ENCODE peak calls at places on chromosomes 3 and 15, in ten cellular contexts. N, H, J, E, V, Y, U, G, C and M are unnamed samples.

GRCh38 chr15:29675791-29676301 is 146.4 kb downstream of the TJP1 start:
- DNase-seq in N (no peak), H (no peak), J (no peak), E (no peak), V (no peak), Y (no peak), U (no peak), G (no peak), C (no peak), M (no peak)

GRCh38 chr15:99345242-99345641 is 94.0 kb downstream of the LRRC28 start:
- DNase-seq in N (no peak), H (no peak), J (no peak), E (no peak), V (no peak), Y (no peak), U (no peak), G (no peak), C (no peak), M (no peak)

GRCh38 chr15:43775411-43775965 is 1.3 kb downstream of the ELL3 start:
- DNase-seq in N (peak), H (peak), J (peak), E (peak), V (peak), Y (no peak), U (peak), G (peak), C (peak), M (peak)

GRCh38 chr15:65583701-65584100 is 27.2 kb downstream of the INTS14 start:
- DNase-seq in N (peak), H (no peak), J (peak), E (no peak), V (no peak), Y (no peak), U (no peak), G (peak), C (no peak), M (no peak)

GRCh38 chr15:101151286-101151685 is 100.6 kb downstream of the CHSY1 start:
- DNase-seq in N (no peak), H (no peak), J (no peak), E (peak), V (no peak), Y (no peak), U (no peak), G (no peak), C (no peak), M (no peak)

GRCh38 chr3:139339219-139339906 is 4.5 kb upstream of the MRPS22 start:
- DNase-seq in N (no peak), H (no peak), J (no peak), E (no peak), V (peak), Y (no peak), U (no peak), G (no peak), C (no peak), M (peak)

GRCh38 chr3:49339593-49339946 is 283 bp downstream of the USP4 start:
- DNase-seq in N (no peak), H (peak), J (peak), E (no peak), V (no peak), Y (peak), U (peak), G (no peak), C (no peak), M (no peak)

GRCh38 chr15:75640483-75641175 is 605 bp upstream of the IMP3 start:
- DNase-seq in N (peak), H (peak), J (peak), E (no peak), V (peak), Y (peak), U (peak), G (peak), C (peak), M (peak)

GRCh38 chr3:127915115-127915936 is at the start of gene KBTBD12:
- DNase-seq in N (no peak), H (peak), J (no peak), E (no peak), V (no peak), Y (peak), U (no peak), G (no peak), C (peak), M (no peak)

GRCh38 chr3:127911421-127911931 is 3.6 kb upstream of the KBTBD12 start:
- DNase-seq in N (peak), H (no peak), J (peak), E (no peak), V (peak), Y (no peak), U (no peak), G (no peak), C (no peak), M (no peak)

GRCh38 chr3:127915937-127916480 is 977 bp downstream of the KBTBD12 start:
- DNase-seq in N (no peak), H (no peak), J (no peak), E (no peak), V (no peak), Y (no peak), U (no peak), G (no peak), C (no peak), M (peak)

GRCh38 chr3:127909646-127910045 is 5.4 kb upstream of the KBTBD12 start:
- DNase-seq in N (no peak), H (no peak), J (no peak), E (no peak), V (no peak), Y (no peak), U (no peak), G (no peak), C (no peak), M (no peak)

GRCh38 chr3:127914584-127914983 is 448 bp upstream of the KBTBD12 start:
- DNase-seq in N (no peak), H (no peak), J (no peak), E (no peak), V (peak), Y (no peak), U (no peak), G (no peak), C (no peak), M (no peak)
- H3K4me3 ChIP-seq in N (peak), H (peak), J (no peak), E (peak), V (peak), Y (peak), U (no peak), G (peak), C (peak), M (peak)

GRCh38 chr15:73951044-73951561 is 24.8 kb downstream of the LOXL1 start:
- DNase-seq in N (peak), H (peak), J (peak), E (peak), V (peak), Y (peak), U (peak), G (peak), C (peak), M (peak)
- TF ChIP-seq CTCF in N (peak), H (peak), J (peak), E (peak), V (peak), Y (peak), U (peak), G (peak), C (peak), M (peak)

GRCh38 chr3:64224826-64225606 is at the start of gene PRICKLE2:
- DNase-seq in N (peak), H (peak), J (peak), E (peak), V (peak), Y (peak), U (peak), G (peak), C (peak), M (peak)
- H3K4me3 ChIP-seq in N (peak), H (peak), J (no peak), E (peak), V (peak), Y (peak), U (peak), G (peak), C (peak), M (peak)

GRCh38 chr3:124486324-124486723 is 243.9 kb upstream of the UMPS start:
- DNase-seq in N (peak), H (no peak), J (no peak), E (no peak), V (no peak), Y (no peak), U (peak), G (no peak), C (no peak), M (no peak)
- TF ChIP-seq CTCF in N (peak), H (no peak), J (peak), E (no peak), V (no peak), Y (no peak), U (no peak), G (no peak), C (peak), M (no peak)

DNA sequence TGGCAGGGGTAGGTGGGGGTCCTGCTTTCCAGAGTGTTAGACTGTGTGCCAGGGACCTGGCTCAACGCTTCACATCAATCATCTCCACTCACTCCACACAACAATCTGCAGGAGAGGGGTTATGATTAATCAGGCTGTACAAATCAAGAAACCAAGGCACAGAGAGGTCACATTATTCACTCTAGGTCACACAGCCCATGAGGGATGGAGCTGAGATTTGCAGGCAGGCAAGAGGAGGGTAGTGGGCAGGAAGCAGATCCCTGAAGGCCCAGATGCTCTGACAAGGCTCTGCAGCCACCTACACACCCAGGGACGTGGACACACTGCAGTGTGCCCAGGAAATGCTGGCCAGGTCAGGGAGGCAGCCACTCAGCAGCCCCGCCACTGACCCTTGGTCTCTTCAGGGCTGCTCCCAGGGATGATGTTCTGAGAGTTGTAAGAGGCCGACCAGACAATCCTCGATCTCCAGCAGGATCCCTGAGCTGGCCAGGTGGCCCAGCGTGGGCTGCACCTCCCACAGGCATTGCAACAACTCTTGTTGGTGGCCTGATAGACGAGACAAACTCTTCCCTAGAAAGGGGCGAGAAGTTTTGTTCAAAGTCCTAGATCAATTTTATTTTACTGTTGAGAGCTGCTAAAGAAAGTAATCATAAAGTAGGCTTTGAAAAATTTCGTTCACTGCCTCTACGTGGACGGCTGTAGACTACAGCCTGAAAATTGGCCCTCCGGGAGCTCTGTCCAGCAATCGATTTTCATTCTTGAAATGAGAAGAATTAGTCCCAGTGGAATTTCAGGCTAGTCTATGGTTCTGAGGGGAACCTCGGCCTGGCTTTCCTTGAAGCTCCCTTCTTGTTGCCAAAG is 4.2 kb upstream of the SLC6A6 start:
- DNase-seq in N (no peak), H (no peak), J (no peak), E (no peak), V (no peak), Y (no peak), U (no peak), G (no peak), C (no peak), M (no peak)
- H3K4me3 ChIP-seq in N (no peak), H (no peak), J (no peak), E (no peak), V (no peak), Y (no peak), U (no peak), G (no peak), C (no peak), M (no peak)

DNA sequence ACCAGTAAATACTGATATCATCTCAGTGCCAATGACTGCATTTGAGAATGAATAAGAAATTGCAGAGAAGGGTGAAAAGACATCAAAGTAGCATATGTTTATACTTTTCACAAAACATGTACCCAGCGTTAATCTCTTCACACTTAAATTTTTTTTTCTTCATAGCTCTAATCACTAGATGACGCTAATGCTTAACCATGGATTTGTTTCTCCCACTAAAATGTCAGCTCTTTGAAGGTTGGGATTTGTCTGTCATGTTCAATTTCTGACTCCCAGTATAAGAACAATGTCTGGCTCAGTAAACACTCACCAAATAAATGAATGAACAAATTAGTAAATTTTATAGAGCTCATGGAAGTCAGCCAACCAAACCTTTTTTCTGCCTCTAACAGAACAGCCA is 78.3 kb upstream of the LMCD1 start:
- DNase-seq in N (peak), H (no peak), J (no peak), E (no peak), V (no peak), Y (no peak), U (no peak), G (no peak), C (no peak), M (no peak)
- TF ChIP-seq CTCF in N (peak), H (no peak), J (no peak), E (no peak), V (no peak), Y (no peak), U (no peak), G (no peak), C (no peak), M (no peak)